ENCODE peak calls at places on chromosomes 16 and 17, in four cellular contexts. W is substantia nigra, N is keratinocyte, K is uterus. U is an unnamed sample.

GRCh38 chr16:49620868-49621239 is 235.1 kb downstream of the ZNF423 start:
- DNase-seq in W (no peak), N (no peak), K (peak; percentile 20), U (no peak)

GRCh38 chr16:68227183-68227793 is 8.6 kb downstream of the ESRP2 start:
- DNase-seq in W (no peak), N (no peak), K (no peak), U (no peak)

GRCh38 chr17:12726131-12726530 is 60.4 kb downstream of the MYOCD start:
- DNase-seq in W (no peak), N (no peak), K (no peak), U (no peak)

GRCh38 chr17:67128700-67129099 is 84.3 kb downstream of the CACNG1 start:
- DNase-seq in W (no peak), N (no peak), K (no peak), U (no peak)

GRCh38 chr16:68643227-68643626 is 1.9 kb upstream of the CDH3 start:
- DNase-seq in W (no peak), N (no peak), K (no peak), U (no peak)

GRCh38 chr17:59893617-59894100 is 738 bp downstream of the RPS6KB1 start:
- DNase-seq in W (no peak), N (no peak), K (no peak), U (no peak)

GRCh38 chr17:43939886-43940285 is 2.4 kb downstream of the PPY start:
- DNase-seq in W (no peak), N (no peak), K (no peak), U (no peak)

GRCh38 chr16:70663524-70664324 is 17.4 kb downstream of the IL34 start:
- DNase-seq in W (no peak), N (no peak), K (no peak), U (no peak)

GRCh38 chr17:38451030-38451839 is 23.0 kb downstream of the ARHGAP23 start:
- DNase-seq in W (no peak), N (no peak), K (peak; percentile 57), U (no peak)

GRCh38 chr17:39404542-39405378 is 3.3 kb upstream of the FBXL20 start:
- DNase-seq in W (no peak), N (peak; percentile 17), K (no peak), U (no peak)

GRCh38 chr17:57548421-57549385 is 196.4 kb downstream of the CCDC182 start:
- DNase-seq in W (no peak), N (no peak), K (peak; percentile 46), U (no peak)

GRCh38 chr16:81514041-81514559 is 69.5 kb downstream of the CMIP start:
- DNase-seq in W (no peak), N (no peak), K (no peak), U (no peak)

GRCh38 chr16:30903596-30903995 is 7.2 kb downstream of the CTF1 start:
- DNase-seq in W (peak; percentile 19), N (no peak), K (no peak), U (no peak)

GRCh38 chr17:1228752-1229353 is 41.4 kb upstream of the BHLHA9 start:
- DNase-seq in W (no peak), N (no peak), K (no peak), U (no peak)

GRCh38 chr16:75750516-75750915 is 24.2 kb upstream of the CPHXL start:
- DNase-seq in W (no peak), N (no peak), K (no peak), U (no peak)

GRCh38 chr17:15502315-15503112 is 35.1 kb upstream of the CDRT4 start:
- DNase-seq in W (peak; percentile 84), N (peak; percentile 26), K (peak; percentile 95), U (peak; percentile 53)

GRCh38 chr17:76077582-76078110 is 1.3 kb upstream of the ZACN start:
- DNase-seq in W (no peak), N (no peak), K (no peak), U (no peak)

GRCh38 chr17:70564006-70564620 is 394.8 kb downstream of the KCNJ2 start:
- DNase-seq in W (no peak), N (no peak), K (no peak), U (no peak)

GRCh38 chr17:77429985-77430752 is 289.4 kb downstream of the SEC14L1 start:
- DNase-seq in W (peak; percentile 62), N (no peak), K (peak; percentile 98), U (peak; percentile 82)

GRCh38 chr17:29140631-29141483 is 39.3 kb downstream of the MYO18A start:
- DNase-seq in W (peak; percentile 29), N (no peak), K (no peak), U (peak; percentile 36)

GRCh38 chr16:22977294-22977697 is 163.3 kb downstream of the HS3ST2 start:
- DNase-seq in W (no peak), N (no peak), K (no peak), U (no peak)

GRCh38 chr17:77242118-77242800 is 101.5 kb downstream of the SEC14L1 start:
- DNase-seq in W (no peak), N (no peak), K (no peak), U (no peak)

GRCh38 chr17:31197991-31198390 is 99.0 kb downstream of the OMG start:
- DNase-seq in W (no peak), N (no peak), K (no peak), U (no peak)

GRCh38 chr17:50731575-50732460 is 12.4 kb downstream of the LUC7L3 start:
- DNase-seq in W (no peak), N (no peak), K (no peak), U (no peak)

GRCh38 chr17:49364119-49364518 is 2.1 kb upstream of the ZNF652 start:
- DNase-seq in W (no peak), N (no peak), K (no peak), U (no peak)

GRCh38 chr17:49362723-49363117 is 670 bp upstream of the ZNF652 start:
- DNase-seq in W (no peak), N (no peak), K (no peak), U (no peak)

GRCh38 chr17:49361129-49361901 is 735 bp downstream of the ZNF652 start:
- DNase-seq in W (peak; percentile 27), N (no peak), K (peak; percentile 26), U (peak; percentile 92)

GRCh38 chr17:49361902-49362722 is at the start of gene ZNF652:
- DNase-seq in W (peak; percentile 86), N (peak; percentile 73), K (peak; percentile 90), U (peak; percentile 86)

GRCh38 chr17:49363251-49363650 is 1.2 kb upstream of the ZNF652 start:
- DNase-seq in W (no peak), N (no peak), K (no peak), U (no peak)
- H3K27ac ChIP-seq in W (peak overlapping the region; percentile 1), N (no peak overlapping the region), K (no peak overlapping the region), U (no peak overlapping the region)

DNA sequence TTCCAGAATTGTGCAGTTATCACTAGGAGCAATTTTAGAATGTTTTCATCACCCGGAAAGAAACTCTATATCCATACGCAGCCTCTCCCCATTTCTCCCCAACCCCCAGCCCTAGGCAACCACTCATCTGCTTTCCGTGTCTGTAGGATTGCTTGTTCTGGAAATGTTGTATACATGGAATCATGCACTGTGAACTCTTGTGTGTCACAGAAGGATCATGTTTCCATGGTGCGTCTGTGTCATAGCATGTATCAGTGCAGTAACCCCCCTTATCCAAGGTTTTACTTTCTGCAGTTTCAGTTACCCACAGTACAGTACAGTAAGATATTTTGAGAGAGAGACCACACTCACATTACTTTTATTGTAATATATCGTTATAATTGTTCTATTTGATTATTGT is 299.4 kb downstream of the CPPED1 start:
- DNase-seq in W (no peak), N (no peak), K (no peak), U (no peak)
- H3K27ac ChIP-seq in W (no peak overlapping the region), N (no peak overlapping the region), K (no peak overlapping the region), U (no peak overlapping the region)

DNA sequence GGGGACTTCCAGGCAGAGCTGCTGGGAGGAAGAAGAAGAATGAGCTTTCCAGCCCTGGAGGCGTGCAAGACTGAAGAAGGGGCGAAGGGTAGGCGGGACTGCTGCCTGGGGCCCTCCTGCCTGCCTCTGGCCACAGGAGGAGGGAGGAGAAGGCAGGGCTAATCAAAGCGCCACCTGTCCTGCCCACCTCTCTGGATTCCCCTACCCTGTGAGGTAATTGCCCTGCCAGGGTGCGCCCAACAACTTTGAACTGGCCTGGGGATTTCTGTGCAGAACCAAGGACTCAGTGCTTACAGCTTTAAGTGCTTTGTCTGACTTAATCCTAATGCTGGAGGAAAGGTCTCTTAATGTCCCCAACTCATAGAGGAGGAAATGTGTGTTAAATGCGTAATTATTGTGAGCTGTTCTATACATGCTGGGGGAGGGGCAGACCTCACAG is at the start of gene NOXO1:
- DNase-seq in W (no peak), N (no peak), K (no peak), U (no peak)
- H3K27ac ChIP-seq in W (no peak within 1 kb of the TSS), N (no peak within 1 kb of the TSS), K (no peak within 1 kb of the TSS), U (no peak within 1 kb of the TSS)

GRCh38 chr17:21174186-21174585 is 39.8 kb downstream of the TMEM11 start:
- DNase-seq in W (no peak), N (no peak), K (no peak), U (no peak)
- H3K27ac ChIP-seq in W (no peak overlapping the region), N (no peak overlapping the region), K (peak overlapping the region; percentile 15), U (no peak overlapping the region)

GRCh38 chr17:7835818-7836595 is 2.0 kb downstream of the KDM6B start:
- DNase-seq in W (peak; percentile 68), N (no peak), K (no peak), U (no peak)
- H3K27ac ChIP-seq in W (peak overlapping the region; percentile 84), N (peak overlapping the region; percentile 93), K (peak overlapping the region; percentile 93), U (peak overlapping the region; percentile 96)

DNA sequence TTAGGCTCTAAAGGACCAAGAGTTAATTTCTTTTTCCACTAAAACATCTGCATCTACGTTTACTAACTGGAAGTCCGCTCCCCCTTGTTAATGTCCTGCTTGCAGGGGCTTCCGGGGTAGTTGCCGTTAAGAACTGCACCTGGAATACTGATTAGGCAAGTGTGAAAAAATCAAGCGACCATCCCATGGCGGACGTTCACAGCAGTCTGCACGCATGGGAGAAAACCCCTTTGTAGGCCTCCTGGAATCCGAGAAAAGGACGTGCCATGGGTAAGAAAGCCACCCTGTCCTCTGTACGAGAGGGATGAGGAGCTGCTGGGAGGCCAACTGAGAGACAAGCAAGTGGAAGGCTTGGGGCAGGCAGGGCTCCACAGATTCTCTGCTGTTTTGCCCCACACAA is 14.9 kb downstream of the SNN start:
- DNase-seq in W (no peak), N (no peak), K (no peak), U (no peak)
- H3K27ac ChIP-seq in W (no peak overlapping the region), N (peak overlapping the region; percentile 63), K (peak overlapping the region; percentile 25), U (no peak overlapping the region)

GRCh38 chr16:12540290-12540689 is 263.4 kb downstream of the CPPED1 start:
- DNase-seq in W (no peak), N (no peak), K (no peak), U (no peak)
- H3K27ac ChIP-seq in W (no peak overlapping the region), N (no peak overlapping the region), K (no peak overlapping the region), U (no peak overlapping the region)